ENCODE peak calls at places on chromosomes 13 and 19, in ten cellular contexts. One of them, this sample, is unnamed.

GRCh38 chr19:19342086-19343015 is 21.7 kb downstream of the MAU2 start:
- DNase-seq in caudate nucleus: peak
- DNase-seq in activated gamma-delta T cell treated with Interleukin-2 at 50 U/mL for 16 hours: no peak
- DNase-seq in occipital lobe: peak
- DNase-seq in left ventricle myocardium inferior: peak
- DNase-seq in NCI-H1105 treated with DMSO at 0.1 percent for 48 hours: peak
- DNase-seq in activated naive CD4-positive, alpha-beta T cell: no peak
- DNase-seq in GM12864: no peak
- DNase-seq in mesenteric fat pad: no peak
- DNase-seq in stimulated activated CD4-positive, alpha-beta T cell treated with anti-CD3 and anti-CD28 coated beads, Interleukin-12 subunit alpha, Interleukin-12 subunit beta, amount 100 ng/mL, for 48 hours: no peak
- DNase-seq in this sample: peak

GRCh38 chr19:47226426-47227346 is 4.3 kb downstream of the BBC3 start:
- DNase-seq in GM12864: peak
- DNase-seq in left ventricle myocardium inferior: peak
- DNase-seq in NCI-H1105 treated with DMSO at 0.1 percent for 48 hours: no peak
- DNase-seq in activated naive CD4-positive, alpha-beta T cell: no peak
- DNase-seq in activated gamma-delta T cell treated with Interleukin-2 at 50 U/mL for 16 hours: peak
- DNase-seq in caudate nucleus: no peak
- DNase-seq in occipital lobe: peak
- DNase-seq in mesenteric fat pad: no peak
- DNase-seq in stimulated activated CD4-positive, alpha-beta T cell treated with anti-CD3 and anti-CD28 coated beads, Interleukin-12 subunit alpha, Interleukin-12 subunit beta, amount 100 ng/mL, for 48 hours: peak
- DNase-seq in this sample: peak

GRCh38 chr13:50484472-50485113 is 358.9 kb downstream of the DLEU7 start:
- DNase-seq in left ventricle myocardium inferior: no peak
- DNase-seq in stimulated activated CD4-positive, alpha-beta T cell treated with anti-CD3 and anti-CD28 coated beads, Interleukin-12 subunit alpha, Interleukin-12 subunit beta, amount 100 ng/mL, for 48 hours: no peak
- DNase-seq in caudate nucleus: no peak
- DNase-seq in GM12864: no peak
- DNase-seq in mesenteric fat pad: no peak
- DNase-seq in NCI-H1105 treated with DMSO at 0.1 percent for 48 hours: no peak
- DNase-seq in activated gamma-delta T cell treated with Interleukin-2 at 50 U/mL for 16 hours: no peak
- DNase-seq in activated naive CD4-positive, alpha-beta T cell: no peak
- DNase-seq in occipital lobe: no peak
- DNase-seq in this sample: no peak

GRCh38 chr19:41707871-41708371 is 505 bp upstream of the CEACAM5 start:
- DNase-seq in caudate nucleus: no peak
- DNase-seq in NCI-H1105 treated with DMSO at 0.1 percent for 48 hours: no peak
- DNase-seq in left ventricle myocardium inferior: no peak
- DNase-seq in occipital lobe: no peak
- DNase-seq in GM12864: no peak
- DNase-seq in mesenteric fat pad: peak
- DNase-seq in activated gamma-delta T cell treated with Interleukin-2 at 50 U/mL for 16 hours: no peak
- DNase-seq in stimulated activated CD4-positive, alpha-beta T cell treated with anti-CD3 and anti-CD28 coated beads, Interleukin-12 subunit alpha, Interleukin-12 subunit beta, amount 100 ng/mL, for 48 hours: no peak
- DNase-seq in activated naive CD4-positive, alpha-beta T cell: no peak
- DNase-seq in this sample: no peak

GRCh38 chr19:17555929-17556813 is 722 bp downstream of the COLGALT1 start:
- DNase-seq in mesenteric fat pad: no peak
- DNase-seq in activated naive CD4-positive, alpha-beta T cell: no peak
- DNase-seq in occipital lobe: peak
- DNase-seq in caudate nucleus: no peak
- DNase-seq in NCI-H1105 treated with DMSO at 0.1 percent for 48 hours: peak
- DNase-seq in GM12864: no peak
- DNase-seq in stimulated activated CD4-positive, alpha-beta T cell treated with anti-CD3 and anti-CD28 coated beads, Interleukin-12 subunit alpha, Interleukin-12 subunit beta, amount 100 ng/mL, for 48 hours: no peak
- DNase-seq in left ventricle myocardium inferior: peak
- DNase-seq in activated gamma-delta T cell treated with Interleukin-2 at 50 U/mL for 16 hours: peak
- DNase-seq in this sample: peak

GRCh38 chr13:84654654-84655244 is 772.5 kb upstream of the SLITRK1 start:
- DNase-seq in mesenteric fat pad: no peak
- DNase-seq in activated gamma-delta T cell treated with Interleukin-2 at 50 U/mL for 16 hours: no peak
- DNase-seq in activated naive CD4-positive, alpha-beta T cell: no peak
- DNase-seq in occipital lobe: no peak
- DNase-seq in NCI-H1105 treated with DMSO at 0.1 percent for 48 hours: no peak
- DNase-seq in GM12864: no peak
- DNase-seq in left ventricle myocardium inferior: no peak
- DNase-seq in stimulated activated CD4-positive, alpha-beta T cell treated with anti-CD3 and anti-CD28 coated beads, Interleukin-12 subunit alpha, Interleukin-12 subunit beta, amount 100 ng/mL, for 48 hours: no peak
- DNase-seq in caudate nucleus: no peak
- DNase-seq in this sample: no peak

GRCh38 chr19:48635966-48636858 is 967 bp downstream of the DBP start:
- DNase-seq in GM12864: no peak
- DNase-seq in left ventricle myocardium inferior: no peak
- DNase-seq in activated naive CD4-positive, alpha-beta T cell: no peak
- DNase-seq in mesenteric fat pad: no peak
- DNase-seq in stimulated activated CD4-positive, alpha-beta T cell treated with anti-CD3 and anti-CD28 coated beads, Interleukin-12 subunit alpha, Interleukin-12 subunit beta, amount 100 ng/mL, for 48 hours: no peak
- DNase-seq in caudate nucleus: peak
- DNase-seq in occipital lobe: no peak
- DNase-seq in NCI-H1105 treated with DMSO at 0.1 percent for 48 hours: no peak
- DNase-seq in activated gamma-delta T cell treated with Interleukin-2 at 50 U/mL for 16 hours: no peak
- DNase-seq in this sample: peak

GRCh38 chr13:76992548-76993001 is 694 bp downstream of the CLN5 start:
- DNase-seq in left ventricle myocardium inferior: no peak
- DNase-seq in occipital lobe: peak
- DNase-seq in mesenteric fat pad: no peak
- DNase-seq in GM12864: no peak
- DNase-seq in stimulated activated CD4-positive, alpha-beta T cell treated with anti-CD3 and anti-CD28 coated beads, Interleukin-12 subunit alpha, Interleukin-12 subunit beta, amount 100 ng/mL, for 48 hours: no peak
- DNase-seq in NCI-H1105 treated with DMSO at 0.1 percent for 48 hours: peak
- DNase-seq in caudate nucleus: no peak
- DNase-seq in activated naive CD4-positive, alpha-beta T cell: no peak
- DNase-seq in activated gamma-delta T cell treated with Interleukin-2 at 50 U/mL for 16 hours: no peak
- DNase-seq in this sample: peak

GRCh38 chr19:33772102-33772857 is 24.4 kb upstream of the KCTD15 start:
- DNase-seq in caudate nucleus: no peak
- DNase-seq in GM12864: no peak
- DNase-seq in stimulated activated CD4-positive, alpha-beta T cell treated with anti-CD3 and anti-CD28 coated beads, Interleukin-12 subunit alpha, Interleukin-12 subunit beta, amount 100 ng/mL, for 48 hours: no peak
- DNase-seq in mesenteric fat pad: no peak
- DNase-seq in activated naive CD4-positive, alpha-beta T cell: no peak
- DNase-seq in occipital lobe: no peak
- DNase-seq in activated gamma-delta T cell treated with Interleukin-2 at 50 U/mL for 16 hours: no peak
- DNase-seq in NCI-H1105 treated with DMSO at 0.1 percent for 48 hours: no peak
- DNase-seq in left ventricle myocardium inferior: no peak
- DNase-seq in this sample: no peak

GRCh38 chr13:100794575-100794974 is 120.0 kb upstream of the TMTC4 start:
- DNase-seq in occipital lobe: no peak
- DNase-seq in NCI-H1105 treated with DMSO at 0.1 percent for 48 hours: no peak
- DNase-seq in GM12864: no peak
- DNase-seq in activated gamma-delta T cell treated with Interleukin-2 at 50 U/mL for 16 hours: no peak
- DNase-seq in stimulated activated CD4-positive, alpha-beta T cell treated with anti-CD3 and anti-CD28 coated beads, Interleukin-12 subunit alpha, Interleukin-12 subunit beta, amount 100 ng/mL, for 48 hours: no peak
- DNase-seq in left ventricle myocardium inferior: no peak
- DNase-seq in activated naive CD4-positive, alpha-beta T cell: no peak
- DNase-seq in mesenteric fat pad: no peak
- DNase-seq in caudate nucleus: no peak
- DNase-seq in this sample: no peak

GRCh38 chr19:46040952-46041500 is at the start of gene IGFL4:
- DNase-seq in mesenteric fat pad: no peak
- DNase-seq in stimulated activated CD4-positive, alpha-beta T cell treated with anti-CD3 and anti-CD28 coated beads, Interleukin-12 subunit alpha, Interleukin-12 subunit beta, amount 100 ng/mL, for 48 hours: no peak
- DNase-seq in GM12864: no peak
- DNase-seq in left ventricle myocardium inferior: no peak
- DNase-seq in activated gamma-delta T cell treated with Interleukin-2 at 50 U/mL for 16 hours: no peak
- DNase-seq in activated naive CD4-positive, alpha-beta T cell: no peak
- DNase-seq in caudate nucleus: no peak
- DNase-seq in NCI-H1105 treated with DMSO at 0.1 percent for 48 hours: peak
- DNase-seq in occipital lobe: no peak
- DNase-seq in this sample: no peak

GRCh38 chr19:42323473-42323851 is 2.0 kb upstream of the MEGF8 start:
- DNase-seq in stimulated activated CD4-positive, alpha-beta T cell treated with anti-CD3 and anti-CD28 coated beads, Interleukin-12 subunit alpha, Interleukin-12 subunit beta, amount 100 ng/mL, for 48 hours: no peak
- DNase-seq in mesenteric fat pad: no peak
- DNase-seq in activated naive CD4-positive, alpha-beta T cell: no peak
- DNase-seq in activated gamma-delta T cell treated with Interleukin-2 at 50 U/mL for 16 hours: no peak
- DNase-seq in NCI-H1105 treated with DMSO at 0.1 percent for 48 hours: no peak
- DNase-seq in left ventricle myocardium inferior: no peak
- DNase-seq in occipital lobe: no peak
- DNase-seq in GM12864: no peak
- DNase-seq in caudate nucleus: no peak
- DNase-seq in this sample: no peak

GRCh38 chr19:18428173-18428836 is 9.1 kb downstream of the SSBP4 start:
- DNase-seq in activated naive CD4-positive, alpha-beta T cell: no peak
- DNase-seq in occipital lobe: no peak
- DNase-seq in left ventricle myocardium inferior: no peak
- DNase-seq in NCI-H1105 treated with DMSO at 0.1 percent for 48 hours: no peak
- DNase-seq in mesenteric fat pad: no peak
- DNase-seq in GM12864: no peak
- DNase-seq in stimulated activated CD4-positive, alpha-beta T cell treated with anti-CD3 and anti-CD28 coated beads, Interleukin-12 subunit alpha, Interleukin-12 subunit beta, amount 100 ng/mL, for 48 hours: no peak
- DNase-seq in activated gamma-delta T cell treated with Interleukin-2 at 50 U/mL for 16 hours: no peak
- DNase-seq in caudate nucleus: no peak
- DNase-seq in this sample: no peak